ENCODE peak calls at places on chromosomes 5 and 9, in six cellular contexts. W, Y, K, D, I and E are unnamed samples. For H3K9me3, the result is how much of the 10 kb centered on the place peaks cover.

GRCh38 chr9:87824216-87824875 is 58.3 kb upstream of the SPATA31E1 start:
- DNase-seq in W (peak), Y (no peak), K (no peak), D (no peak), I (no peak), E (no peak)

GRCh38 chr5:1336106-1336561 is 8.8 kb downstream of the CLPTM1L start:
- DNase-seq in W (no peak), Y (no peak), K (no peak), D (no peak), I (no peak), E (no peak)

GRCh38 chr5:170584446-170584845 is 80.6 kb downstream of the KCNIP1 start:
- DNase-seq in W (no peak), Y (no peak), K (no peak), D (no peak), I (no peak), E (no peak)

GRCh38 chr9:91803143-91803940 is 146.7 kb downstream of the ROR2 start:
- DNase-seq in W (no peak), Y (no peak), K (no peak), D (no peak), I (no peak), E (peak)

GRCh38 chr5:127969651-127970050 is 113.9 kb upstream of the SLC12A2 start:
- DNase-seq in W (no peak), Y (no peak), K (no peak), D (no peak), I (no peak), E (no peak)

GRCh38 chr9:136421791-136422190 is 11.3 kb downstream of the PMPCA start:
- DNase-seq in W (no peak), Y (no peak), K (no peak), D (no peak), I (no peak), E (no peak)

GRCh38 chr9:30609713-30610112 is 1774.7 kb upstream of the ACO1 start:
- DNase-seq in W (no peak), Y (no peak), K (no peak), D (no peak), I (no peak), E (no peak)

GRCh38 chr5:122774861-122775712 is at the start of gene SNX2:
- DNase-seq in W (peak), Y (peak), K (peak), D (peak), I (peak), E (peak)

GRCh38 chr9:80086822-80087345 is 515.1 kb downstream of the TLE4 start:
- DNase-seq in W (no peak), Y (no peak), K (no peak), D (no peak), I (no peak), E (no peak)

GRCh38 chr5:132446621-132447020 is 44.0 kb downstream of the IRF1 start:
- DNase-seq in W (no peak), Y (no peak), K (no peak), D (peak), I (no peak), E (no peak)

GRCh38 chr9:108580021-108580439 is 275.8 kb downstream of the ACTL7B start:
- DNase-seq in W (no peak), Y (no peak), K (peak), D (peak), I (no peak), E (no peak)

GRCh38 chr5:61586096-61587084 is 254.3 kb downstream of the ZSWIM6 start:
- DNase-seq in W (no peak), Y (no peak), K (no peak), D (no peak), I (peak), E (no peak)

GRCh38 chr5:603081-603998 is 8.8 kb upstream of the CEP72 start:
- DNase-seq in W (no peak), Y (peak), K (no peak), D (no peak), I (no peak), E (no peak)

GRCh38 chr5:77847814-77848290 is 71.7 kb upstream of the TBCA start:
- DNase-seq in W (no peak), Y (no peak), K (no peak), D (no peak), I (peak), E (no peak)

GRCh38 chr5:109411627-109412026 is 1.9 kb upstream of the PJA2 start:
- DNase-seq in W (no peak), Y (no peak), K (no peak), D (no peak), I (no peak), E (no peak)

GRCh38 chr9:104279535-104280215 is 185.6 kb downstream of the SMC2 start:
- DNase-seq in W (no peak), Y (no peak), K (no peak), D (no peak), I (no peak), E (no peak)

GRCh38 chr9:99140685-99141314 is 35.9 kb downstream of the TGFBR1 start:
- DNase-seq in W (no peak), Y (no peak), K (no peak), D (peak), I (peak), E (no peak)

GRCh38 chr9:89274838-89275237 is 36.2 kb upstream of the CKS2 start:
- DNase-seq in W (no peak), Y (no peak), K (no peak), D (no peak), I (no peak), E (no peak)

GRCh38 chr5:15794117-15794985 is 294.4 kb downstream of the FBXL7 start:
- DNase-seq in W (no peak), Y (no peak), K (no peak), D (no peak), I (peak), E (no peak)

GRCh38 chr5:168086736-168087135 is 204.7 kb upstream of the WWC1 start:
- DNase-seq in W (no peak), Y (no peak), K (no peak), D (no peak), I (no peak), E (no peak)

GRCh38 chr9:88537743-88538055 is 2.7 kb downstream of the NXNL2 start:
- DNase-seq in W (no peak), Y (peak), K (no peak), D (peak), I (peak), E (peak)

GRCh38 chr9:99563364-99563763 is 258.3 kb upstream of the NR4A3 start:
- DNase-seq in W (no peak), Y (no peak), K (no peak), D (no peak), I (peak), E (no peak)

GRCh38 chr5:124102491-124102890 is 590.5 kb downstream of the CSNK1G3 start:
- DNase-seq in W (no peak), Y (no peak), K (no peak), D (no peak), I (no peak), E (no peak)

GRCh38 chr9:122812736-122813135 is 12.8 kb downstream of the OR1K1 start:
- DNase-seq in W (no peak), Y (no peak), K (no peak), D (no peak), I (no peak), E (no peak)

GRCh38 chr9:70081120-70081495 is 37.5 kb downstream of the MAMDC2 start:
- DNase-seq in W (no peak), Y (no peak), K (no peak), D (no peak), I (no peak), E (no peak)

GRCh38 chr9:100167176-100167575 is 68.1 kb downstream of the INVS start:
- DNase-seq in W (no peak), Y (no peak), K (no peak), D (no peak), I (no peak), E (no peak)

GRCh38 chr5:55668356-55668755 is 43.8 kb downstream of the SLC38A9 start:
- DNase-seq in W (no peak), Y (no peak), K (no peak), D (no peak), I (no peak), E (no peak)

GRCh38 chr9:20205821-20206220 is 416.5 kb downstream of the MLLT3 start:
- DNase-seq in W (no peak), Y (no peak), K (no peak), D (no peak), I (no peak), E (no peak)

GRCh38 chr9:129183495-129184308 is 5.6 kb upstream of the IER5L start:
- DNase-seq in W (no peak), Y (no peak), K (no peak), D (peak), I (peak), E (no peak)

GRCh38 chr9:127418037-127418471 is 6.1 kb upstream of the ZNF79 start:
- DNase-seq in W (peak), Y (no peak), K (no peak), D (no peak), I (peak), E (no peak)

GRCh38 chr5:141963706-141964105 is 5.2 kb upstream of the RNF14 start:
- DNase-seq in W (no peak), Y (no peak), K (no peak), D (no peak), I (no peak), E (no peak)

GRCh38 chr9:40914772-40915659 is 213.5 kb downstream of the FOXD4L6 start:
- DNase-seq in W (no peak), Y (no peak), K (no peak), D (no peak), I (no peak), E (no peak)

GRCh38 chr9:40913096-40913719 is 215.3 kb downstream of the FOXD4L6 start:
- DNase-seq in W (no peak), Y (no peak), K (no peak), D (no peak), I (no peak), E (no peak)

GRCh38 chr9:40909821-40910220 is 218.7 kb downstream of the FOXD4L6 start:
- DNase-seq in W (peak), Y (no peak), K (no peak), D (no peak), I (no peak), E (no peak)

GRCh38 chr9:40911647-40912046 is 216.8 kb downstream of the FOXD4L6 start:
- DNase-seq in W (peak), Y (no peak), K (no peak), D (no peak), I (no peak), E (no peak)

GRCh38 chr9:40913928-40914673 is 214.4 kb downstream of the FOXD4L6 start:
- DNase-seq in W (peak), Y (no peak), K (no peak), D (no peak), I (no peak), E (no peak)
- H3K9me3 ChIP-seq in W (half or more), Y (under half), K (half or more), D (half or more), I (under half), E (half or more)

DNA sequence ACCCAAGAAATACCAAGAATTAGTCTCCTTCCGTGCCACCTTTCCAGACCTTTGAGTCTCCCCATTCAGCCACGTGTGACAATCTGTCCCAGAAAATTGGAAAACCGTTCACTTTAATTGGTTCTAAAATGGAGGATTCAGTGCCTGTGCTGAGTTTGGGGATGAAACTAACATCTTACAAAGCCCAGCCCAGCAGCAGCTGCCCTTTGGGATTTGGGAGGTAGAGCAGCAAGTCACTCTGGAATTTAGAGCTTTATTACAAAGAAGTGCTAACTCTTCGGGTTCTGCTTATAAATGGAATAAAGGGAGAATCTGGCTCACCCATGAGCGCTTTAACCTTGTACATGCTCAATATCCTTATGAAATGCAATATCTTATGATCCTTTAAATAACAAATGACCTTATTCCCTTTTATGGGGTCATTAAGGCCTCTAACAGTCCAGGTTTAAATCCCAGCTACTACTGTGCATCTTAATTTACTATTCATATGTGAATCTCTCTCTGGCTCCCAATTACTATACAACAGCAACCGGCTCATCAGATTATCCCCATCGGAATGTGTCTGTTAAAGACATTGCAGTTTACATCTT is 271.9 kb upstream of the SMARCA2 start:
- DNase-seq in W (no peak), Y (no peak), K (no peak), D (no peak), I (no peak), E (no peak)
- TF ChIP-seq CTCF in W (no peak), Y (no peak), K (no peak), D (no peak), I (no peak), E (no peak)

DNA sequence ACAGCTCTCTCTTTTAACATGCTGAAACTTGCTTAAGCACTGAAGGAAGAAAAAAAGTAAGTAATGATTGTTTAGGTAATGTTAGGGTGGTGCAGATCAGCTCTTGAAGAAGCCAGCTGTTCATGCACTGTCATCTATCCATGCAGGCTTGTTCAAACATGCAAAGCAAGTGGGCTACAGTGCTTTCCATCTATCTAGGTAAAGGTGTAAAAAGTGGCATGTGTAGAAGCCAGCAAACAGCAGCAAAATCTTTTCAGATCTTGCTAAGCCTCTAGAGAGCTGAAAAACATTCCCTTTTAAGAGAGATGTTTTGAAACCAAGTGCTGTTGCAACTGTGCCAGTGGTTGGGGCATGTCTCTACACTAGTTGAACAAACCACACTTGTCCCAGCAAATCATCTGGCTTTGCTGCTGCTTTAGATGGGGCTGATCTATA is 214.4 kb downstream of the EFNA5 start:
- DNase-seq in W (no peak), Y (no peak), K (no peak), D (no peak), I (no peak), E (no peak)
- TF ChIP-seq POLR2AphosphoS5 in W (no peak), Y (no peak), K (no peak), D (no peak), I (no peak), E (no peak)

GRCh38 chr5:69234457-69235268 is at the start of gene CDK7:
- DNase-seq in W (peak), Y (peak), K (peak), D (peak), I (peak), E (peak)
- H3K9me3 ChIP-seq in W (under half), Y (under half), K (under half), D (under half), I (under half), E (under half)

GRCh38 chr5:140357731-140358093 is 2.3 kb upstream of the SLC4A9 start:
- DNase-seq in W (peak), Y (peak), K (peak), D (peak), I (peak), E (peak)

GRCh38 chr5:140356878-140357730 is 2.9 kb upstream of the SLC4A9 start:
- DNase-seq in W (no peak), Y (no peak), K (no peak), D (no peak), I (no peak), E (no peak)

GRCh38 chr5:140360681-140361479 is 886 bp downstream of the SLC4A9 start:
- DNase-seq in W (no peak), Y (no peak), K (no peak), D (no peak), I (no peak), E (no peak)

GRCh38 chr5:140360101-140360500 is at the start of gene SLC4A9:
- DNase-seq in W (no peak), Y (no peak), K (no peak), D (no peak), I (no peak), E (no peak)

DNA sequence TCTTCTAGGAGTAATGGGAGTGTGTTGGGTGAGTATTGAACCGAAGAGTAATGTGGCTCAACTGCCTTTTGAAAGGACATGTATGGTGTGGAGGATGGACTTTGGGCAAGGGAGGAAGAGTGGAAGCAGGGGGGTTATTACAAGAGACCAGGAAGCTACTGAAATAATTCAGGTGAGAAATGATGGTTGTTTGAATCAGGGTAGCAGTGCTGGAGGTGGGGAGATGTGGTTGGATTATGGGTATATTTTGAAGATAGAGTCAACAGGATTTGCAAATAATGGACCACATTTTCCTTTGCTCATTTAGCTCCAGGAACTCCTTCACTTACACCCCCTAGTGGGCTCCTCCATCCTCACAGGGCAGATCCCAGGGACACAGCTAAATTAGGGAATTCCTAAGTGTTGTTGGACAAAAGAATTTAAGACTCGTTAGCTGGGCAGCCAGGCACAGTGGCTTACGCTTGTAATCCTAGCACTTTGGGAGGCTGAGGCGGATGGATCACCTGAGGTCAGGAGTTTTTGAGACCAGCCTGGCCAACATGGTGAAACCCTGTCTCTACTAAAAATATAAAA is 1.2 kb upstream of the SLC4A9 start:
- DNase-seq in W (no peak), Y (no peak), K (no peak), D (no peak), I (peak), E (no peak)
- TF ChIP-seq CTCF in W (peak), Y (no peak), K (no peak), D (no peak), I (peak), E (peak)

DNA sequence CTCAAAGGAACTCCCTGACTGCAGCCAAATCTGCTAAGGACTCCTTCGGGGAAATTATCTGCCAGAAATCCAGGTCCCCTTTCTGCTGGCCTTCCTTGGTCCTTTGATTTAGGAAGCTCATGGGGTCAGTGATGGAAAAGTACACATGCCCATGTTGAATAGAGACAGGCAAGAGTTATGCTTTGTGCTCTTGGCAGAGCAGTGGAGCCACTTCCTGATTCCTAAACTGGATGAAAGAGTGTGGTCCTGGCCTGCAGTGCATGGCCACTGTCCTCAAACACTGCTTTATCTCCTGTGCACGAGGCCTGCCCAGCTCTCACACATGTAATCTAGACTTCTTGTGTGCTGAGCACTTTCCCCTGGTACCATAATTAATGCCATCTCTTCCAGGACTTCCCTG is 2.0 kb upstream of the EBF1 start:
- DNase-seq in W (no peak), Y (no peak), K (no peak), D (no peak), I (no peak), E (no peak)
- TF ChIP-seq POLR2AphosphoS5 in W (no peak), Y (no peak), K (no peak), D (no peak), I (no peak), E (no peak)

DNA sequence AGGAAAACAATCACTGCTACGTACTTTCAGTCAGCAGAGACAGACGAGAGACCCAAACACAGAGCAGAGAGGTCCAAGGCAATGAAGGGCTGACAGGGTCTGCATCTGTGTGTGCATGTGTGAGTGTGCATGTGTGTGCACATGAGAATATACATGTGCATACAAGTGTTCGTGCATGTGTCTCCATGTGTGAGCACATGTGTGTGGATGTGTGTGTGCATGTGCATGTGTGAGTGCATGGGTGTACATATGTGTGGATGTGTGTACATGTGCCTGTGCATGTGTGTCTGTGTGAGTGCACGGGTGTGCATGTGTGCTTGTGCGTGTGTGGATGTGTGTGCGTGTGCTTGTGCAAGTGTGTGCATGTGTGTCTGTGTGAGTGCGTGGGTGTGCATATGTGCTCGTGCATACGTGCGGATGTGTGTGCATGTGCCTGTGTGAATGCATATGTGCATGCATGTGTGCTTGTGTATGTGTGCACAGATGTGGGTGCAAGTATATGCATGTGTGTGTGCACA is 82.3 kb downstream of the OLFM1 start:
- DNase-seq in W (no peak), Y (no peak), K (no peak), D (no peak), I (no peak), E (no peak)
- H3K9me3 ChIP-seq in W (under half), Y (under half), K (under half), D (under half), I (under half), E (under half)

GRCh38 chr9:133109931-133110650 is 10.9 kb downstream of the RALGDS start:
- DNase-seq in W (no peak), Y (peak), K (no peak), D (no peak), I (no peak), E (peak)
- TF ChIP-seq CTCF in W (no peak), Y (no peak), K (no peak), D (no peak), I (no peak), E (no peak)